ENCODE peak calls at places on chromosomes 4 and X, in eight cellular contexts. D is GM20000; B is neural crest cell; V is bronchial epithelial cell; Q is GM12865; Z is activated CD8-positive, alpha-beta T cell treated with anti-CD3 and anti-CD28 coated beads for 36 hours; X is AG09309; K is choroid plexus epithelial cell. W is an unnamed sample.

GRCh38 chr4:13599159-13599558 is 28.4 kb downstream of the BOD1L1 start:
- DNase-seq in D (no peak), B (no peak), V (no peak), Q (no peak), Z (no peak), X (no peak), K (peak; percentile 16), W (no peak)

GRCh38 chr4:174396599-174396998 is 112.9 kb downstream of the CEP44 start:
- DNase-seq in D (no peak), B (no peak), V (no peak), Q (no peak), Z (no peak), X (no peak), K (no peak), W (no peak)

GRCh38 chr4:22474636-22475310 is 41.1 kb downstream of the ADGRA3 start:
- DNase-seq in D (no peak), B (no peak), V (peak; percentile 69), Q (no peak), Z (no peak), X (no peak), K (peak; percentile 43), W (no peak)

GRCh38 chr4:43242611-43243010 is 350.1 kb downstream of the GRXCR1 start:
- DNase-seq in D (no peak), B (no peak), V (peak; percentile 3), Q (no peak), Z (no peak), X (no peak), K (peak; percentile 56), W (no peak)

GRCh38 chrX:141405486-141405877 is 163.2 kb upstream of the SPANXC start:
- DNase-seq in D (no peak), B (no peak), V (peak; percentile 67), Q (no peak), Z (no peak), X (no peak), K (peak; percentile 46), W (no peak)

GRCh38 chr4:83771113-83771705 is 235.3 kb downstream of the GPAT3 start:
- DNase-seq in D (peak; percentile 23), B (peak; percentile 31), V (peak; percentile 38), Q (peak; percentile 32), Z (peak; percentile 7), X (peak; percentile 29), K (peak; percentile 82), W (peak; percentile 18)

GRCh38 chrX:121987163-121987562 is 939.8 kb downstream of the GLUD2 start:
- DNase-seq in D (no peak), B (no peak), V (peak; percentile 7), Q (no peak), Z (no peak), X (peak; percentile 39), K (peak; percentile 50), W (no peak)

GRCh38 chr4:148633720-148634119 is 191.5 kb upstream of the NR3C2 start:
- DNase-seq in D (no peak), B (no peak), V (no peak), Q (no peak), Z (no peak), X (no peak), K (no peak), W (no peak)

GRCh38 chr4:56215901-56216300 is 171.4 kb downstream of the AASDH start:
- DNase-seq in D (no peak), B (no peak), V (peak; percentile 15), Q (no peak), Z (no peak), X (no peak), K (peak; percentile 62), W (no peak)

GRCh38 chr4:43776371-43776770 is 672.2 kb downstream of the KCTD8 start:
- DNase-seq in D (peak; percentile 5), B (no peak), V (peak; percentile 36), Q (no peak), Z (no peak), X (no peak), K (peak; percentile 17), W (no peak)

GRCh38 chr4:101334963-101335572 is 12.3 kb downstream of the PPP3CA start:
- DNase-seq in D (no peak), B (no peak), V (no peak), Q (peak; percentile 39), Z (no peak), X (no peak), K (peak; percentile 52), W (no peak)

GRCh38 chrX:136211766-136212556 is 39.2 kb downstream of the MAP7D3 start:
- DNase-seq in D (no peak), B (no peak), V (no peak), Q (no peak), Z (no peak), X (no peak), K (no peak), W (no peak)

GRCh38 chrX:39813631-39814246 is 284.0 kb downstream of the BCOR start:
- DNase-seq in D (no peak), B (no peak), V (peak; percentile 46), Q (no peak), Z (no peak), X (no peak), K (peak; percentile 37), W (no peak)

GRCh38 chr4:185839770-185840169 is 27.8 kb upstream of the SORBS2 start:
- DNase-seq in D (no peak), B (no peak), V (no peak), Q (no peak), Z (no peak), X (no peak), K (peak; percentile 85), W (no peak)

GRCh38 chrX:100994352-100995281 is 25.1 kb downstream of the ARL13A start:
- DNase-seq in D (no peak), B (no peak), V (peak; percentile 87), Q (peak; percentile 54), Z (peak; percentile 6), X (no peak), K (peak; percentile 32), W (peak; percentile 23)

GRCh38 chr4:155512069-155512468 is 135.3 kb upstream of the MAP9 start:
- DNase-seq in D (no peak), B (no peak), V (no peak), Q (no peak), Z (no peak), X (no peak), K (no peak), W (no peak)

GRCh38 chr4:138398297-138398696 is 156.1 kb upstream of the SLC7A11 start:
- DNase-seq in D (no peak), B (no peak), V (peak; percentile 2), Q (no peak), Z (no peak), X (no peak), K (peak; percentile 32), W (no peak)

GRCh38 chrX:50801135-50801534 is 12.9 kb downstream of the SHROOM4 start:
- DNase-seq in D (no peak), B (no peak), V (no peak), Q (no peak), Z (no peak), X (no peak), K (peak; percentile 13), W (no peak)

GRCh38 chrX:37302569-37302968 is 46.6 kb upstream of the PRRG1 start:
- DNase-seq in D (no peak), B (no peak), V (peak; percentile 20), Q (no peak), Z (no peak), X (no peak), K (peak; percentile 66), W (no peak)
- TF ChIP-seq CTCF in D (no peak), B (no peak), V (peak; percentile 36), Q (no peak), Z (no peak), X (peak; percentile 37), K (peak; percentile 62), W (no peak)

GRCh38 chrX:53086464-53086863 is 4.3 kb downstream of the TSPYL2 start:
- DNase-seq in D (no peak), B (no peak), V (no peak), Q (no peak), Z (no peak), X (no peak), K (peak; percentile 65), W (no peak)
- TF ChIP-seq CTCF in D (no peak), B (no peak), V (no peak), Q (no peak), Z (no peak), X (no peak), K (no peak), W (no peak)

DNA sequence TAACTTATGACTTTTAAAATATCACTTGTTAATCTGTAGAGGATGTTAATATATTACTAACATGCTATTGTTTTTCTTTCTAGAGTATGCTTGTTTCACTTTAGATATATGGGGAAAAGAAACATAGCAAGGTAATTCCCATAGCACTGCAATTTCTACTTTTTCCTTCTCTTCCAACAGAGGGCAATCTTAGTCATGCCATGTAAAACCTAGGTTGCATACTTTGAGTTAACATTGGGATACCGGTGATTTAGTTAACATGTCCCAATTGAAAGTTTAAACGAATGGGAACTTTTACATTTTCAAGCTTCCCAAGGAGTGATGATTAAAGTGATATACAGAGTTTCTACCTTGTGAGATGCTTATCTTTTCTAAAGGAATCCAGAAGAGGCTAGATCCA is 89.4 kb upstream of the IL13RA1 start:
- DNase-seq in D (no peak), B (no peak), V (peak; percentile 23), Q (no peak), Z (no peak), X (no peak), K (peak; percentile 25), W (no peak)
- TF ChIP-seq CTCF in D (no peak), B (peak; percentile 38), V (no peak), Q (no peak), Z (no peak), X (peak; percentile 35), K (peak; percentile 42), W (no peak)

DNA sequence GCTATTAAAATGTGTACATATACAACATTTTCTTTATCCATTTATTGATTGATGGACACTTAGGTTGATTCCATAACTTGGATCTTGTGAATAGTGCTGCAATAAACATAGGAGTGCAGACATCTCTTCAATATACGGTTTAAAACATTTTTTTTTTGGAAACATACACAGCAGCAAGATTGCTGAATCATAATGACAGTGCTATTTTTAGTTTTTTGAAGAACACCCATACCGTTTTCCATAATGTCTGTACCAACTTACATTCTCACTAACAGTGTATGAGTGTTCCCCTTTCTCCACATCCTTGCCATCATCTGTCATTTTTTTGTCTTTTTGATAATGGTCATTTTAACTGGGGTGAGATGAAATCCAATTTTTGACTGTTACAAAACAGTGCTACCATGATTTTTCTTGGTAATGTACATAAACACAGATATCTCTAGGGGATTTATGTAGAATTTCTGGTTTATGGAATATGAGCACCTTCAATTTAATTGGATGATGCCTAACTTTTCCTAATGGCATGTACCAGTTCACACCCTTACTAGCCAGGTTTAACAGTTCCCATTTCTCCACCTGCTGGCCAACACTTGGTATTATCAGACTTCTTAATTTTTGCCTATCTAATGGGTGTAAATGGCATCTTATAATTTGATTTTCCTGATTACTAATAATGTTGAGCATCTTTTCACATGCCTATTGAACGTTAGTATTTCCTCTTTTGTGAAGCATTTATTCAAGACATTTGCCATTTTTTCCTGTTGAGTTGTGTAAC is 21.0 kb upstream of the TMSB15B start:
- DNase-seq in D (no peak), B (no peak), V (peak; percentile 45), Q (peak; percentile 42), Z (no peak), X (peak; percentile 4), K (peak; percentile 65), W (no peak)
- TF ChIP-seq CTCF in D (no peak), B (peak; percentile 63), V (peak; percentile 26), Q (peak; percentile 31), Z (peak; percentile 51), X (peak; percentile 45), K (peak; percentile 54), W (peak; percentile 41)

W was measured in GM13977.